ENCODE peak calls at places on chromosomes 4 and X, in seven cellular contexts. C is upper lobe of left lung; K is pancreas; W is tibial artery; S is CD8-positive, alpha-beta memory T cell; I is tibial nerve; J is IMR-90. E is an unnamed sample.

GRCh38 chrX:16662402-16662801 is 12.4 kb downstream of the S100G start:
- DNase-seq in I (no peak), J (no peak), W (no peak), S (no peak), K (no peak), C (no peak), E (no peak)

GRCh38 chr4:78432896-78433295 is 118.7 kb upstream of the ANXA3 start:
- DNase-seq in I (no peak), J (peak; percentile 1), C (no peak), W (no peak), K (no peak), S (no peak), E (no peak)

GRCh38 chrX:10208281-10208856 is 51.6 kb downstream of the CLCN4 start:
- DNase-seq in I (no peak), K (no peak), W (no peak), S (no peak), J (no peak), C (no peak), E (no peak)

GRCh38 chr4:18247189-18247588 is 225.6 kb upstream of the LCORL start:
- DNase-seq in W (no peak), K (no peak), S (no peak), J (no peak), I (no peak), C (no peak), E (no peak)

GRCh38 chr4:80071643-80072606 is 1.1 kb downstream of the ANTXR2 start:
- DNase-seq in K (peak; percentile 65), C (no peak), J (peak; percentile 22), S (peak; percentile 30), W (peak; percentile 54), I (peak; percentile 39), E (peak; percentile 62)

GRCh38 chr4:121072080-121072835 is at the start of gene NDNF:
- DNase-seq in I (peak; percentile 33), S (peak; percentile 34), C (peak; percentile 92), K (peak; percentile 72), W (peak; percentile 54), J (peak; percentile 6), E (no peak)

GRCh38 chr4:141807073-141807472 is 170.7 kb downstream of the IL15 start:
- DNase-seq in K (no peak), C (no peak), S (no peak), W (no peak), I (no peak), J (peak; percentile 68), E (no peak)

GRCh38 chr4:6200922-6201362 is 593 bp upstream of the JAKMIP1 start:
- DNase-seq in C (no peak), J (no peak), W (peak; percentile 9), S (peak; percentile 18), I (no peak), K (no peak), E (no peak)

GRCh38 chr4:168514249-168514852 is 17.5 kb downstream of the PALLD start:
- DNase-seq in I (no peak), C (no peak), S (no peak), K (no peak), W (no peak), J (peak; percentile 50), E (no peak)

GRCh38 chr4:182179105-182179504 is 64.1 kb upstream of the TENM3 start:
- DNase-seq in C (no peak), W (no peak), J (peak; percentile 78), S (no peak), I (no peak), K (no peak), E (no peak)

GRCh38 chr4:8506373-8507250 is 66.0 kb downstream of the TRMT44 start:
- DNase-seq in S (no peak), K (no peak), I (no peak), J (peak; percentile 74), W (peak; percentile 56), C (peak; percentile 84), E (peak; percentile 74)

GRCh38 chr4:98710831-98711230 is 52.4 kb upstream of the TSPAN5 start:
- DNase-seq in C (no peak), S (no peak), J (no peak), K (no peak), I (no peak), W (no peak), E (no peak)

GRCh38 chrX:113202601-113203000 is 362.0 kb upstream of the AMOT start:
- DNase-seq in C (no peak), W (no peak), J (no peak), S (no peak), K (no peak), I (no peak), E (no peak)

GRCh38 chr4:2339458-2340271 is 77.8 kb upstream of the MXD4 start:
- DNase-seq in C (peak; percentile 72), K (peak; percentile 47), S (no peak), W (no peak), I (no peak), J (no peak), E (peak; percentile 32)

GRCh38 chrX:155094468-155095061 is 23.3 kb downstream of the BRCC3 start:
- DNase-seq in W (no peak), C (no peak), K (no peak), J (peak; percentile 21), S (no peak), I (no peak), E (no peak)

GRCh38 chr4:5524900-5525299 is 183.5 kb downstream of the EVC2 start:
- DNase-seq in W (no peak), C (no peak), S (no peak), K (no peak), J (peak; percentile 57), I (no peak), E (no peak)

GRCh38 chrX:129932137-129932791 is 26.3 kb downstream of the UTP14A start:
- DNase-seq in I (peak; percentile 85), S (peak; percentile 66), K (peak; percentile 90), W (peak; percentile 91), C (peak; percentile 97), J (peak; percentile 81), E (peak; percentile 89)

GRCh38 chr4:87939978-87940690 is 35.4 kb upstream of the SPP1 start:
- DNase-seq in S (no peak), K (no peak), W (no peak), J (no peak), C (no peak), I (no peak), E (no peak)

GRCh38 chr4:185896832-185897475 is 85.0 kb upstream of the SORBS2 start:
- DNase-seq in K (no peak), S (no peak), W (no peak), J (no peak), I (no peak), C (no peak), E (no peak)

GRCh38 chrX:23514082-23514481 is 153.2 kb upstream of the PRDX4 start:
- DNase-seq in C (no peak), J (no peak), S (no peak), K (no peak), I (no peak), W (no peak), E (no peak)

GRCh38 chr4:132227349-132228165 is 921.5 kb upstream of the PCDH10 start:
- DNase-seq in S (no peak), C (no peak), K (peak; percentile 73), I (no peak), J (peak; percentile 2), W (no peak), E (no peak)

DNA sequence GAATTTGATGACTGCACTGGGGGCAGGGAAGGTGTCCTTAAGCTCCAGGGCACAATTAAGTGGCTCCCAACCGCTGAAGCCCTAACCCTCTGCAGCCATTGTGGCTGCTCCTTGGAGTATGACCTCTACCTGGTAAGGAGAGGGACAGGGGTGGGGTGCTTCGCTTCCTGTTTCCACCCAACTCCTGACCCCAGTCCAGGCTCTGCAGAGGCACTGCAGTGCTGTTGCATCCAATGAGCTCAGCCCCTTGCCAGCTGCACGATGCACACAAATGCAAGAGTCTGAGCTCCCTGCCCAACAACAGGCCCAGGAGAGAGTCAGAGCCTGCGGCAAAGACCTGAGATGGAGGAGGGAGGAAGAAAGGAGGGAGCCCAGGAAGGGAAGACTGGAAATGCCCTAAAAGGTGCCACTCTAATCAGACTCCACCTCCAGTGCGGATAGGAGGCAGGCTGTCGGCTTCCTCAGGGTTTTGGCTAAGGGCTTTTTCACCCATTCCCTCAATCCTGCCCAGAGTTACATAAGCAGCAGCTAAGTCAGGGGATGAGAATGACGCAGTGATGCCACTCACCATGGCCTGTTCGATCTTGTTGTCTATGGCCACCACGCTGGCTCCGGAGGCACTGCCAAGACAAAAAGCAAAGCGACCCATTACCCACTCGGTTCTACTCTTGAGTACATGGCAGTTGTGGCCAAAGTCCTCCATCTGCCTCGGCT is 60.1 kb downstream of the TSC22D3 start:
- DNase-seq in J (peak; percentile 23), I (no peak), K (no peak), S (no peak), C (no peak), W (no peak), E (no peak)
- H3K4me1 ChIP-seq in J (peaks cover 12% of the 10 kb centered on the region), I (peaks cover 32% of the 10 kb centered on the region), K (peaks cover 3% of the 10 kb centered on the region), S (peaks cover 59% of the 10 kb centered on the region), C (peaks cover 52% of the 10 kb centered on the region), W (peaks cover 16% of the 10 kb centered on the region), E (peaks cover 23% of the 10 kb centered on the region)

GRCh38 chr4:3374667-3375066 is 67.1 kb upstream of the HGFAC start:
- DNase-seq in W (no peak), K (no peak), S (no peak), I (no peak), J (no peak), C (peak; percentile 57), E (no peak)

GRCh38 chr4:3374011-3374645 is 67.6 kb upstream of the HGFAC start:
- DNase-seq in W (no peak), S (no peak), J (no peak), C (peak; percentile 77), I (no peak), K (no peak), E (peak; percentile 55)

GRCh38 chr4:3372264-3372932 is 69.4 kb upstream of the HGFAC start:
- DNase-seq in S (no peak), J (no peak), W (no peak), K (no peak), I (no peak), C (peak; percentile 77), E (peak; percentile 54)

GRCh38 chr4:3372933-3373465 is 68.8 kb upstream of the HGFAC start:
- DNase-seq in K (no peak), C (peak; percentile 90), J (no peak), S (no peak), W (peak; percentile 77), I (peak; percentile 66), E (peak; percentile 72)

DNA sequence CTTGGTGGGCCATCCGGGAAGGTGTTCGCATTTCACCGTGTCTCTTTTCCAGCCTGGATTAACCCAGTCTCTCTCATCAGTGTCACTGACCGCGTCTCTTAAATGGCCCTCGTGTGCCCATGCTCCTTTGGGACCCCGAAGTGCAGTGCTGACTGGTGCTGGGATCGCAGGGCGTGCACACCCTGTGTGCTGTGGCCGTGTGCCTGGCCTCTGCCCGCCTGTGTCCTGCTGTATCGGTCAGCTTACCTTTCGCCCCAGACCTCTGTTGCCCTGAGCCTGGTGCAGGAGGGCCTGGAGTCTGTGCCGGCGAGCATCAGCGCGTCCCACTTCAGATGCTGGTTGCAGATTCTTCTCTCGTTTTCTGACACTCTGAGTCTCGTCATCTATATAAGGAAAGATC is 68.3 kb upstream of the HGFAC start:
- DNase-seq in I (no peak), S (no peak), J (no peak), C (peak; percentile 76), K (no peak), W (no peak), E (no peak)
- H3K4me1 ChIP-seq in I (peaks cover 29% of the 10 kb centered on the region), S (peaks cover 30% of the 10 kb centered on the region), J (peaks cover 22% of the 10 kb centered on the region), C (peaks cover 45% of the 10 kb centered on the region), K (no peaks in the 10 kb centered on the region), W (peaks cover 12% of the 10 kb centered on the region), E (no peaks in the 10 kb centered on the region)

GRCh38 chr4:22483551-22483981 is 32.3 kb downstream of the ADGRA3 start:
- DNase-seq in W (no peak), K (no peak), C (no peak), I (no peak), S (no peak), J (peak; percentile 90), E (no peak)
- H3K4me1 ChIP-seq in W (no peaks in the 10 kb centered on the region), K (peaks cover 14% of the 10 kb centered on the region), C (no peaks in the 10 kb centered on the region), I (no peaks in the 10 kb centered on the region), S (no peaks in the 10 kb centered on the region), J (peaks cover 14% of the 10 kb centered on the region), E (no peaks in the 10 kb centered on the region)

GRCh38 chr4:173414456-173414855 is 15.5 kb upstream of the SCRG1 start:
- DNase-seq in K (no peak), S (no peak), J (no peak), C (no peak), I (no peak), W (no peak), E (no peak)
- H3K4me1 ChIP-seq in K (no peaks in the 10 kb centered on the region), S (no peaks in the 10 kb centered on the region), J (no peaks in the 10 kb centered on the region), C (peaks cover 9% of the 10 kb centered on the region), I (peaks cover 36% of the 10 kb centered on the region), W (peaks cover 4% of the 10 kb centered on the region), E (no peaks in the 10 kb centered on the region)

E was measured in right atrium auricular region.